ENCODE peak calls at places on chromosomes 12 and 14, in seven cellular contexts. One of them, this sample, is unnamed.

GRCh38 chr12:52585001-52585400 is 11.4 kb upstream of the KRT74 start:
- DNase-seq in T-helper 1 cell: no peak
- DNase-seq in epithelial cell of esophagus: no peak
- DNase-seq in endothelial cell: no peak
- DNase-seq in left cardiac atrium: no peak
- DNase-seq in foreskin melanocyte: no peak
- DNase-seq in AG10803: no peak
- DNase-seq in this sample: no peak

GRCh38 chr12:130761537-130762318 is 45.6 kb upstream of the RIMBP2 start:
- DNase-seq in T-helper 1 cell: peak
- DNase-seq in epithelial cell of esophagus: peak
- DNase-seq in endothelial cell: peak
- DNase-seq in left cardiac atrium: peak
- DNase-seq in foreskin melanocyte: peak
- DNase-seq in AG10803: peak
- DNase-seq in this sample: peak

GRCh38 chr12:56759270-56759908 is 3.7 kb upstream of the HSD17B6 start:
- DNase-seq in T-helper 1 cell: no peak
- DNase-seq in epithelial cell of esophagus: no peak
- DNase-seq in endothelial cell: no peak
- DNase-seq in left cardiac atrium: no peak
- DNase-seq in foreskin melanocyte: no peak
- DNase-seq in AG10803: no peak
- DNase-seq in this sample: no peak

GRCh38 chr14:32702571-32702970 is 236.1 kb upstream of the NPAS3 start:
- DNase-seq in T-helper 1 cell: no peak
- DNase-seq in epithelial cell of esophagus: peak
- DNase-seq in endothelial cell: peak
- DNase-seq in left cardiac atrium: peak
- DNase-seq in foreskin melanocyte: peak
- DNase-seq in AG10803: peak
- DNase-seq in this sample: peak

GRCh38 chr12:12983420-12984035 is 16.5 kb downstream of the HEBP1 start:
- DNase-seq in T-helper 1 cell: peak
- DNase-seq in epithelial cell of esophagus: peak
- DNase-seq in endothelial cell: peak
- DNase-seq in left cardiac atrium: no peak
- DNase-seq in foreskin melanocyte: peak
- DNase-seq in AG10803: peak
- DNase-seq in this sample: peak

GRCh38 chr12:132558861-132559623 is 51.3 kb downstream of the LRCOL1 start:
- DNase-seq in T-helper 1 cell: no peak
- DNase-seq in epithelial cell of esophagus: no peak
- DNase-seq in endothelial cell: no peak
- DNase-seq in left cardiac atrium: no peak
- DNase-seq in foreskin melanocyte: no peak
- DNase-seq in AG10803: no peak
- DNase-seq in this sample: no peak

GRCh38 chr14:59272633-59273032 is 84.2 kb downstream of the DAAM1 start:
- DNase-seq in T-helper 1 cell: no peak
- DNase-seq in epithelial cell of esophagus: no peak
- DNase-seq in endothelial cell: no peak
- DNase-seq in left cardiac atrium: no peak
- DNase-seq in foreskin melanocyte: no peak
- DNase-seq in AG10803: no peak
- DNase-seq in this sample: no peak

GRCh38 chr14:57533214-57533613 is 39.6 kb upstream of the CCDC198 start:
- DNase-seq in T-helper 1 cell: peak
- DNase-seq in epithelial cell of esophagus: peak
- DNase-seq in endothelial cell: peak
- DNase-seq in left cardiac atrium: no peak
- DNase-seq in foreskin melanocyte: peak
- DNase-seq in AG10803: peak
- DNase-seq in this sample: peak

GRCh38 chr14:32939254-32940065 is 781 bp downstream of the NPAS3 start:
- DNase-seq in T-helper 1 cell: no peak
- DNase-seq in epithelial cell of esophagus: peak
- DNase-seq in endothelial cell: peak
- DNase-seq in left cardiac atrium: peak
- DNase-seq in foreskin melanocyte: peak
- DNase-seq in AG10803: peak
- DNase-seq in this sample: peak

GRCh38 chr14:88551936-88552565 is 2.8 kb downstream of the PTPN21 start:
- DNase-seq in T-helper 1 cell: no peak
- DNase-seq in epithelial cell of esophagus: peak
- DNase-seq in endothelial cell: peak
- DNase-seq in left cardiac atrium: peak
- DNase-seq in foreskin melanocyte: no peak
- DNase-seq in AG10803: peak
- DNase-seq in this sample: peak

GRCh38 chr12:52241205-52241842 is 8.3 kb downstream of the KRT7 start:
- DNase-seq in T-helper 1 cell: no peak
- DNase-seq in epithelial cell of esophagus: no peak
- DNase-seq in endothelial cell: no peak
- DNase-seq in left cardiac atrium: no peak
- DNase-seq in foreskin melanocyte: no peak
- DNase-seq in AG10803: no peak
- DNase-seq in this sample: no peak

GRCh38 chr12:68435816-68436215 is 103.7 kb upstream of the MDM1 start:
- DNase-seq in T-helper 1 cell: no peak
- DNase-seq in epithelial cell of esophagus: peak
- DNase-seq in endothelial cell: no peak
- DNase-seq in left cardiac atrium: no peak
- DNase-seq in foreskin melanocyte: no peak
- DNase-seq in AG10803: no peak
- DNase-seq in this sample: no peak

GRCh38 chr12:6074394-6074793 is 50.1 kb downstream of the VWF start:
- DNase-seq in T-helper 1 cell: peak
- DNase-seq in epithelial cell of esophagus: no peak
- DNase-seq in endothelial cell: no peak
- DNase-seq in left cardiac atrium: no peak
- DNase-seq in foreskin melanocyte: no peak
- DNase-seq in AG10803: no peak
- DNase-seq in this sample: no peak

GRCh38 chr12:122042910-122043309 is 21.2 kb downstream of the BCL7A start:
- DNase-seq in T-helper 1 cell: no peak
- DNase-seq in epithelial cell of esophagus: no peak
- DNase-seq in endothelial cell: no peak
- DNase-seq in left cardiac atrium: no peak
- DNase-seq in foreskin melanocyte: no peak
- DNase-seq in AG10803: no peak
- DNase-seq in this sample: no peak

This sample was measured in pons.